ENCODE peak calls at places on chromosomes 2 and 18, in six cellular contexts. B is endodermal cell, O is PC-3, J is psoas muscle, S is hepatocyte, K is astrocyte. T is an unnamed sample.

GRCh38 chr2:73291093-73291460 is 2.3 kb downstream of the EGR4 start:
- DNase-seq in K (peak; percentile 36), S (peak; percentile 82), J (peak; percentile 42), O (peak; percentile 37), B (peak; percentile 93), T (no peak)

GRCh38 chr2:183541766-183542165 is 417.5 kb downstream of the NUP35 start:
- DNase-seq in J (no peak), B (no peak), S (peak; percentile 86), O (peak; percentile 46), K (peak; percentile 49), T (peak; percentile 18)

GRCh38 chr18:45291616-45292612 is 323.4 kb upstream of the SLC14A2 start:
- DNase-seq in B (no peak), J (no peak), S (peak; percentile 51), O (no peak), K (peak; percentile 88), T (no peak)

GRCh38 chr18:48957136-48957535 is 6.4 kb upstream of the SMAD7 start:
- DNase-seq in S (no peak), O (no peak), B (no peak), K (no peak), J (no peak), T (no peak)

GRCh38 chr2:98935111-98935770 is 784 bp downstream of the CRACDL start:
- DNase-seq in S (no peak), K (no peak), O (peak; percentile 12), J (no peak), B (peak; percentile 47), T (no peak)

GRCh38 chr2:240820607-240821428 is 799 bp upstream of the KIF1A start:
- DNase-seq in K (no peak), J (no peak), S (peak; percentile 47), O (no peak), B (peak; percentile 88), T (peak; percentile 42)

GRCh38 chr2:43851026-43851980 is 12.5 kb downstream of the ABCG8 start:
- DNase-seq in O (no peak), S (no peak), B (peak; percentile 32), J (no peak), K (no peak), T (no peak)

GRCh38 chr2:67036446-67036845 is 360.7 kb upstream of the ETAA1 start:
- DNase-seq in S (no peak), K (no peak), B (no peak), O (no peak), J (no peak), T (no peak)

GRCh38 chr18:58529714-58530354 is 99.1 kb downstream of the ALPK2 start:
- DNase-seq in K (no peak), B (peak; percentile 89), O (peak; percentile 71), J (peak; percentile 40), S (peak; percentile 73), T (peak; percentile 66)

GRCh38 chr18:35524236-35524635 is 26.5 kb upstream of the INO80C start:
- DNase-seq in B (no peak), K (no peak), J (no peak), S (peak; percentile 28), O (no peak), T (no peak)

GRCh38 chr2:179218848-179219594 is 45.6 kb downstream of the SESTD1 start:
- DNase-seq in B (peak; percentile 88), K (peak; percentile 60), J (peak; percentile 60), S (peak; percentile 81), O (peak; percentile 86), T (peak; percentile 71)

GRCh38 chr2:216441308-216442010 is 29.2 kb downstream of the SMARCAL1 start:
- DNase-seq in B (no peak), J (no peak), K (no peak), O (no peak), S (no peak), T (no peak)

GRCh38 chr2:65276604-65277003 is 49.0 kb downstream of the ACTR2 start:
- DNase-seq in K (peak; percentile 24), S (no peak), J (no peak), B (no peak), O (no peak), T (no peak)

GRCh38 chr2:133602538-133602937 is 34.3 kb upstream of the NCKAP5 start:
- DNase-seq in B (no peak), S (no peak), O (peak; percentile 37), J (no peak), K (no peak), T (no peak)

GRCh38 chr2:8380026-8380425 is 301.8 kb upstream of the ID2 start:
- DNase-seq in O (no peak), B (no peak), S (no peak), K (no peak), J (peak; percentile 22), T (no peak)

GRCh38 chr2:227006189-227006897 is 157.7 kb downstream of the COL4A4 start:
- DNase-seq in K (no peak), J (no peak), O (no peak), S (no peak), B (no peak), T (no peak)

GRCh38 chr18:75131455-75132000 is 77.4 kb downstream of the PTGR3 start:
- DNase-seq in B (peak; percentile 46), O (no peak), J (no peak), S (no peak), K (no peak), T (no peak)

DNA sequence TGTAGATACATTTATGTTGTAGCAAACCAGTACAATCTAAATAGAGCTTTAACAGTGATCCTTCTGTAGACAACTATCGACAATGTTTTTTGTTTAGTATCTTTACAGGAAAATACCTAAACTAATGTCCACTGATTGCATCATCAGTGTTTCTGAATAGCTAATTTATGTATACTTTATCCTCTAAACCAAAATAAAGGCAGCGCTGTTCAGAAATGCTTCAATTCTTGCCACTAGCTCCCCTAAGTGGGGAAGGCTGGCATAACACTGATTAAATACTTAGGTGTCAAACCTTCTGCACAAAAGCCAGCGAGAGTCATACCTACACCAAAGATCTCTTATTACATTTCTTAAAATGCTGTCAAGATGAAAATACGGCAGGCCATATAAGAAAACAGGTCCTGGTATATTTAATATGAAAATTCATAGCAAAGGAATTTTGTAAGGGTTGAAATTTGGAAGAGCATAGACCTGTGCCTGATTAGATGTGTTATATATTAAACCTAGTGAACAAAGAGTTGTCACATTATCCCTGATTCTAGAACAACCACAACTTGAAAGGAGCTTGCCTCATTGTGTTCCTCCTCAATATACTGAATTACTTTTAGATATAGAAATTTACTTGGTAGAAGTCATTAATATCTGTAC is 1693.4 kb upstream of the SLC39A10 start:
- DNase-seq in O (peak; percentile 66), K (peak; percentile 12), J (no peak), S (peak; percentile 56), B (peak; percentile 56), T (peak; percentile 54)
- TF ChIP-seq CTCF in O (peak; percentile 82), K (peak; percentile 66), J (no peak), S (peak; percentile 66), B (peak; percentile 80), T (peak; percentile 68)

GRCh38 chr18:46353460-46353859 is 249.3 kb downstream of the HAUS1 start:
- DNase-seq in B (no peak), O (no peak), K (no peak), S (no peak), J (no peak), T (no peak)

GRCh38 chr18:46360102-46360699 is 256.0 kb downstream of the HAUS1 start:
- DNase-seq in K (no peak), J (no peak), O (no peak), S (no peak), B (no peak), T (no peak)

GRCh38 chr18:46352520-46353250 is 248.5 kb downstream of the HAUS1 start:
- DNase-seq in O (no peak), K (no peak), B (no peak), S (no peak), J (no peak), T (no peak)

GRCh38 chr18:46360841-46361240 is 256.7 kb downstream of the HAUS1 start:
- DNase-seq in K (no peak), J (no peak), B (no peak), O (no peak), S (no peak), T (no peak)

DNA sequence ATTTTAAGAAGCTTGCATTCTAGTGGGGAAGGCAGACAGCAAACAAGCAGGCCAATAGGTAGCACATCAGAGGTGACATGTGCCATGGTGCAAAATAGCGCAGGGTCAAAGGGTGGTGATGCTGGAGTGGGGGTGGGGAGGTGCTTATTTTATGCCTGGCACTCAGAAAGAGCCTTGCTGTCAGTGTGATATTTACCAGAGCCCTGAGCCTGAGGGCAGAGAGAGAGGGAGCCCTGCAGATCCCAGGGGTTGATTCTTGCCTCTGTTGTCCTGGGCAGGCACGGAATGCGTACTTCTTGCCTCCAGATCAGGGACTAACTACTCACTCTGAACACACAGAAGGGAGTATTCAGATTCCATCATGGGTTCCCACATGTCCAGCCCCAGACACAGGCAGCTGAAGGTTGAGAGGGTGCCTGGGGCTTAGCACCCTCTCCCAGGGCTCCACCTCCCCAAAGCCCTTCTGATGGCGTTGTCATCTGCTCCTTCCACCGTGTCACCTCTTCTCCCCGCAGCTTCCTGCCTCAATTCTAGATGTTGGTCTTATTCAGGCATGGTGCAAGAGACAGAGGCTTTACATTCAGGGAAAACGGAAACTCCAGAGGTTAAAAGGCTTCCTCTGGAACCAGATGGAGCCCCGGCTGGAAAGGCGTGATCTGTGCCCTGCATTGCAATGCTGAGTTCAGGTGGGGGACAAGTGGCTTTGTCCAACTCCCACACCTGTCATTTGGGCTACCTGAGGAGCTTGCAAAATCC is 252.3 kb downstream of the HAUS1 start:
- DNase-seq in J (no peak), B (no peak), S (no peak), K (no peak), O (no peak), T (no peak)
- H3K4me3 ChIP-seq in J (no peak overlapping the region), B (no peak overlapping the region), S (no peak overlapping the region), K (no peak overlapping the region), O (no peak overlapping the region), T (no peak overlapping the region)

DNA sequence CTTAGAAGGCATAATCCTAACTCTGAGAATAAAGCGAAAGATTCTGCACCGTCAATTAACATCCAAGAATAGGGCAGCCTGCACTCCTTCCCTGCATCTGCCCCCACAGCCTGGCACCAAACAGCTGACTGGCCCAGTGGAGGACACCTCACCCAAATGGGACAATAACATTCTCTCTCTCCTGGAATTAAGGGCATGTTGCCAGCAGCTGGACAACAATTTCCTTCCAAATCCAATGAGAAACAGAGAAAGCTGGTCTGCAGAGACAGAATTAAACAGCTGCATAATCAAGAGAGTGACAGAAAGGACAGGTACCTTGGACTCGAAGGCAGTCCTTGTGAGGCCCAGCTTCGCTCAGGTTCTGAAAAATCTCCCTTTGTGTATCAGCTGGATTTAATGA is 15.0 kb downstream of the COX7A2L start:
- DNase-seq in J (no peak), B (no peak), K (no peak), S (no peak), O (no peak), T (no peak)
- H3K4me1 ChIP-seq in J (peaks cover 14% of the 10 kb centered on the region), B (no peaks in the 10 kb centered on the region), K (peaks cover 20% of the 10 kb centered on the region), S (peaks cover 9% of the 10 kb centered on the region), O (peaks cover 12% of the 10 kb centered on the region), T (peaks cover 4% of the 10 kb centered on the region)

GRCh38 chr2:219500135-219500534 is 1.4 kb downstream of the GMPPA start:
- DNase-seq in O (peak; percentile 24), B (no peak), K (peak; percentile 32), S (no peak), J (no peak), T (no peak)
- TF ChIP-seq CTCF in O (peak; percentile 50), B (peak; percentile 68), K (no peak), S (peak; percentile 18), J (no peak), T (peak; percentile 7)

GRCh38 chr2:28336264-28336992 is 56.2 kb upstream of the FOSL2 start:
- DNase-seq in J (no peak), S (no peak), K (no peak), O (no peak), B (peak; percentile 31), T (no peak)
- H3K4me3 ChIP-seq in J (no peak overlapping the region), S (no peak overlapping the region), K (no peak overlapping the region), O (no peak overlapping the region), B (no peak overlapping the region), T (no peak overlapping the region)

GRCh38 chr18:63299837-63300787 is 19.5 kb downstream of the BCL2 start:
- DNase-seq in J (no peak), O (no peak), S (no peak), K (peak; percentile 80), B (no peak), T (no peak)
- H3K4me1 ChIP-seq in J (peaks cover 26% of the 10 kb centered on the region), O (no peaks in the 10 kb centered on the region), S (no peaks in the 10 kb centered on the region), K (peaks cover 8% of the 10 kb centered on the region), B (no peaks in the 10 kb centered on the region), T (no peaks in the 10 kb centered on the region)

T was measured in Caco-2.